ENCODE peak calls at places on chromosome 15, in four cellular contexts. A, H, M and F are unnamed samples.

GRCh38 chr15:99437315-99438221 is 128.2 kb upstream of the MEF2A start:
- DNase-seq in A (peak; percentile 41), M (no peak), H (no peak), F (no peak)

GRCh38 chr15:70160267-70160666 is 62.5 kb upstream of the TLE3 start:
- DNase-seq in M (no peak), H (no peak), A (peak; percentile 77), F (no peak)

GRCh38 chr15:65032823-65033537 is 3.5 kb upstream of the MTFMT start:
- DNase-seq in M (peak; percentile 78), H (peak; percentile 70), A (peak; percentile 87), F (peak; percentile 96)

GRCh38 chr15:66832679-66833078 is 130.6 kb downstream of the SMAD6 start:
- DNase-seq in A (peak; percentile 91), H (no peak), M (no peak), F (no peak)

GRCh38 chr15:77013786-77014136 is 18.8 kb downstream of the PSTPIP1 start:
- DNase-seq in A (no peak), H (no peak), M (peak; percentile 72), F (peak; percentile 66)

GRCh38 chr15:73996939-73997338 is 2.4 kb downstream of the PML start:
- DNase-seq in M (peak; percentile 68), A (peak; percentile 77), H (no peak), F (no peak)

GRCh38 chr15:70586241-70586640 is 177.1 kb downstream of the UACA start:
- DNase-seq in A (no peak), H (no peak), M (no peak), F (no peak)

GRCh38 chr15:76147906-76148553 is 88.2 kb downstream of the TMEM266 start:
- DNase-seq in H (no peak), A (peak; percentile 52), M (peak; percentile 82), F (peak; percentile 56)

GRCh38 chr15:84108725-84109124 is 126.8 kb upstream of the GOLGA6L4 start:
- DNase-seq in H (no peak), A (peak; percentile 33), M (no peak), F (peak; percentile 7)

DNA sequence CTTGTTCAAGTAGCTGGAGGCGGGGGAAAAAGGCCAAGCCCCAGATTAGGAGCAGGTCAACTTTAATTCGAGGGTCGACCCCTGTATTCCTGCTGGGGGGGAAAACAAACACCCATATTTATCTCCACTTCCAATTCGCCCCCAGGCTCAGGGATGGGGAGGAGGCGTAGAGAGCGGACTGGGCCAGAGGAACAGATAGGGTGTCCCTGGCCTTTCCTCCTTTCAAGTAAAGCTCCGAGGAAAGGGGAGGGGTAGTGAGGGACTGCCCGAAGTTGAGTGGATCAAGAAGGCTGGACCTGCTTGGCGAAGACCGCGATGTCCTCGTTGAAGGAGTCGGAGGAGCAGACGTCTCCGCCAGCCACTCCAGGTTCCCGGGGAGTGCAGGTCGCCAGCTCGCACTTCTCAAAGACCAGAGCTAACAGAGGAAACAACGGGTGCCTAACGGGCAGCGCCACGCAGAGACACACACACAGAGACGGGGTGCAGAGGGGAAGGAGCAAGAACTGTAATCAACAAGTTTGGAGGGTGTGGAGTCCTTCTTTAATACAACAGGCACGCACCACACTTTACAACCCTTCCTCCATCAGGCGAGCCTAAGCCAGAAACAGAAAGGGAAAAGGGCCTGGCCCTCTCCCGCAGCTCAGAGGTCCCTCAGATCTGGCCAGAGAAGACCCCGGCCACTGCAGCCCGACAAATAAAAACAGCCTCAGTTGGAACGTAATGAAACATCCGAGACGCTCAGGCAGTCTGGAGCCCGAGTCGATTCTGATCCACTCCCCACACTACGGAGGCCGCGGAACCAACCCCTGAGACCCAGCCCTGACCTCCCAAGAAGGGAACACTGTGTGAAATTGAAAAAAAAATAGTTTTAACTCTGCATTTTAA is 4.1 kb downstream of the MEIS2 start:
- DNase-seq in M (no peak), A (peak; percentile 47), H (no peak), F (peak; percentile 70)
- H3K9ac ChIP-seq in M (no peak overlapping the region), A (peak overlapping the region; percentile 94), H (no peak overlapping the region), F (peak overlapping the region; percentile 51)

DNA sequence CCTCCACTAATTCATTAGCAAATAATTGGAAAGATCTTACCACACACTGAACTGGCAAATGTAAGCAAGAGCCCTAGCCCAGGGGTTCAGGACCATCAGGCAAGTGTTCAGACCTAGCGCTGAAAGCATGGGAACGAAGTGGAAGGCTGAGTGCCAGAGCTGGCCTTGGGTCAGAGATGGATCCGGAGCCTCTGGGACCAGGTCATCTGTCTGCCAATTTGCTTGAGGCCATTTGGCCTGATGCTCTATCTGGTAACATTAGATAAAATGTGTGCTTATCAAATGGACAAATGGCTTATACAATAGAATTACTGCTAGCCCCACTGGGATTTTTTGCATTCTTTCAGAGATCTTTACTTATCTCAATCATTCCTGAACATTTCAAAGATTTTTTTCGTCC is 1.4 kb upstream of the TMC3 start:
- DNase-seq in M (no peak), A (no peak), H (no peak), F (peak; percentile 47)
- H3K9ac ChIP-seq in M (no peak overlapping the region), A (no peak overlapping the region), H (no peak overlapping the region), F (no peak overlapping the region)

DNA sequence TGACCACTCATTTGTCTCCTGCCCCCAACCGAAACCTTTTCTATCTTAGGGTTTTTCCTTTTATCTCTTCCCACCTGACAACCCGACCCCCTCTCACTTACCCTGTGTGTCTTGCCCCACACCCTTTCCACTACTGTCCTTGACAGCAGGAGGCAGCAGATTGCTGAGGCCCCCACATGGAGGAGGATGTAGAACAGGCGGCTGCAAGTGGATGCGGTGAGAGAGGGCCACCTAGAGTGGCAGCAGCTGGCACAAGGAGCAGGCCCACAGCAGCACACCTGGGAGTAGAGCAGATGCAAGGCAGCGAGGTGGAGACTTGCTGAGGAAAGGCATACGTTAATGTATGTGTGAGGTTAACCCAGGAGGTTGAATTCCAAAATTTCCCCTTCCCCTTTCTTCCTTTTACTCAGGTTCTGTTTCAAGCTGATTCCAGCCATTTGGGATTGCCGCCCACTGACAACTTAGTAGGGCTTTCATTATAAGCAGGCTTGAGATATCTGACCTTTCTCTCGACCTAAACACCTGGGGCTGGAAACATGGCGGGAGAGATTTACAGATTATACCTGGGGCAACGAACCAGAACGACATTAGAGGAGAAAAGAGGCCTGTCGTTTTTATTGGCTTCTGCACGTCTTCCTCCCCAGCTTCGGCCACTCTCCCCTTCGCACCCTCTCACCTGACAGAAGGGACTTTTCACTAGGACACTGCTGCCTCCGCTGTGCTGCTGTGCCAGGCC is 643 bp downstream of the SERINC4 start:
- DNase-seq in M (peak; percentile 84), H (no peak), A (peak; percentile 6), F (peak; percentile 41)
- H3K9ac ChIP-seq in M (peak overlapping the region; percentile 46), H (no peak overlapping the region), A (no peak overlapping the region), F (no peak overlapping the region)

GRCh38 chr15:41501191-41501917 is 7.7 kb downstream of the ITPKA start:
- DNase-seq in A (peak; percentile 61), H (no peak), M (peak; percentile 62), F (peak; percentile 61)
- H3K9ac ChIP-seq in A (no peak overlapping the region), H (no peak overlapping the region), M (no peak overlapping the region), F (no peak overlapping the region)

GRCh38 chr15:52790166-52790708 is at the start of gene ONECUT1:
- DNase-seq in M (peak; percentile 86), A (peak; percentile 65), H (no peak), F (peak; percentile 72)
- H3K9ac ChIP-seq in M (peak within 1 kb of the TSS; percentile 80), A (no peak within 1 kb of the TSS), H (no peak within 1 kb of the TSS), F (peak within 1 kb of the TSS; percentile 76)